ENCODE peak calls at places on chromosomes 16 and 17, in ten cellular contexts. T is dorsolateral prefrontal cortex, B is foreskin fibroblast, Y is tibial artery, C is AG04450, F is breast epithelium, N is neural progenitor cell, H is adrenal gland, K is SK-N-SH, V is AG10803. P is an unnamed sample.

GRCh38 chr16:14089283-14089823 is 18.2 kb downstream of the MRTFB start:
- DNase-seq in T (no peak), B (no peak), Y (no peak), C (no peak), F (no peak), N (no peak), H (no peak), K (no peak), V (no peak), P (no peak)

GRCh38 chr17:14294876-14295275 is 6.0 kb upstream of the HS3ST3B1 start:
- DNase-seq in T (no peak), B (peak; percentile 5), Y (no peak), C (no peak), F (no peak), N (no peak), H (no peak), K (no peak), V (no peak), P (no peak)

GRCh38 chr17:72183194-72183685 is 62.4 kb downstream of the SOX9 start:
- DNase-seq in T (no peak), B (no peak), Y (no peak), C (no peak), F (no peak), N (no peak), H (no peak), K (no peak), V (no peak), P (no peak)

GRCh38 chr17:40422990-40423611 is 5.4 kb upstream of the TOP2A start:
- DNase-seq in T (no peak), B (no peak), Y (no peak), C (no peak), F (no peak), N (peak; percentile 66), H (no peak), K (no peak), V (no peak), P (no peak)

GRCh38 chr17:19315104-19315503 is 47.4 kb downstream of the B9D1 start:
- DNase-seq in T (no peak), B (no peak), Y (no peak), C (no peak), F (no peak), N (no peak), H (no peak), K (no peak), V (no peak), P (no peak)

GRCh38 chr16:47460301-47460754 is 535 bp downstream of the ITFG1 start:
- DNase-seq in T (no peak), B (peak; percentile 21), Y (no peak), C (no peak), F (no peak), N (no peak), H (no peak), K (no peak), V (peak; percentile 16), P (no peak)

GRCh38 chr17:79747508-79748295 is 17.0 kb downstream of the ENPP7 start:
- DNase-seq in T (no peak), B (no peak), Y (no peak), C (no peak), F (no peak), N (peak; percentile 90), H (no peak), K (peak; percentile 81), V (no peak), P (no peak)

GRCh38 chr17:79840204-79840988 is 1.2 kb upstream of the CBX4 start:
- DNase-seq in T (no peak), B (peak; percentile 71), Y (peak; percentile 88), C (no peak), F (peak; percentile 52), N (peak; percentile 78), H (peak; percentile 73), K (peak; percentile 85), V (peak; percentile 52), P (peak; percentile 75)

GRCh38 chr17:61285483-61286320 is 113.9 kb upstream of the TBX2 start:
- DNase-seq in T (no peak), B (peak; percentile 80), Y (no peak), C (peak; percentile 85), F (no peak), N (peak; percentile 57), H (no peak), K (no peak), V (peak; percentile 76), P (no peak)

GRCh38 chr17:37521821-37522220 is 32.1 kb downstream of the DUSP14 start:
- DNase-seq in T (no peak), B (no peak), Y (no peak), C (no peak), F (no peak), N (no peak), H (no peak), K (no peak), V (no peak), P (no peak)

GRCh38 chr17:37530420-37530819 is 40.7 kb downstream of the DUSP14 start:
- DNase-seq in T (no peak), B (peak; percentile 38), Y (no peak), C (no peak), F (no peak), N (no peak), H (no peak), K (no peak), V (peak; percentile 23), P (no peak)

GRCh38 chr17:37532751-37533150 is 43.1 kb downstream of the DUSP14 start:
- DNase-seq in T (no peak), B (no peak), Y (no peak), C (no peak), F (no peak), N (no peak), H (no peak), K (no peak), V (no peak), P (no peak)

GRCh38 chr17:37523715-37524219 is 34.1 kb downstream of the DUSP14 start:
- DNase-seq in T (no peak), B (no peak), Y (no peak), C (no peak), F (no peak), N (no peak), H (no peak), K (no peak), V (no peak), P (no peak)

DNA sequence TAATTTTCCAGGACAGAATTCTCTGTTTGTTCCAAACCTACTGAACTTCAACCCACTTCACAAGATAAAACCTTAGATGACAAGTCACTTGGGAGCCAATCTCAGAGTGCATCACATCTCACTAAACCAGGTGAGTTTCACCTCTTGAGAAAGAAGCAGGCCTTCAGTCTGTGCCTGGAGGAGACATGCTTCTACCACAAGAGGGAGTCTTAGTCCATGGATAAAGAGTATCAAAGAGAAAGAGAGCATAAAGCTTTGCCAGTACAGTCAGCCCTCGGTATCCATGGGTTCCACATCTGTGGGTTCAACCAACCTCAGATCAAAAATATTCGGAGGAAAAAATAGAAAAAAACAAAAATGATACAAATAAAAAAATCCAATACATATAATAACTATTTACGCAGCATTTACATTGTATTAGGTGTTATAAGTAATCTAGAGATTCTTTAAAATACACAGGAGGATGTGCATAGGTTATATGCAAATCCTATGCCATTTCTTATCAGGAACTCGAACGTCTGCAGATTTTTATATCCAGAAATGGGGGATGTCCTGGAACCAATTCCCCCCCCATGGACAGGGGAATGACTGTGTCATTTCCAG is 37.7 kb downstream of the DUSP14 start:
- DNase-seq in T (no peak), B (peak; percentile 77), Y (no peak), C (peak; percentile 26), F (no peak), N (peak; percentile 68), H (peak; percentile 16), K (peak; percentile 53), V (peak; percentile 66), P (no peak)
- TF ChIP-seq CTCF in T (peak; percentile 51), B (peak; percentile 83), Y (peak; percentile 13), C (peak; percentile 82), F (peak; percentile 54), N (peak; percentile 77), H (peak; percentile 26), K (peak; percentile 78), V (peak; percentile 80), P (peak; percentile 48)

DNA sequence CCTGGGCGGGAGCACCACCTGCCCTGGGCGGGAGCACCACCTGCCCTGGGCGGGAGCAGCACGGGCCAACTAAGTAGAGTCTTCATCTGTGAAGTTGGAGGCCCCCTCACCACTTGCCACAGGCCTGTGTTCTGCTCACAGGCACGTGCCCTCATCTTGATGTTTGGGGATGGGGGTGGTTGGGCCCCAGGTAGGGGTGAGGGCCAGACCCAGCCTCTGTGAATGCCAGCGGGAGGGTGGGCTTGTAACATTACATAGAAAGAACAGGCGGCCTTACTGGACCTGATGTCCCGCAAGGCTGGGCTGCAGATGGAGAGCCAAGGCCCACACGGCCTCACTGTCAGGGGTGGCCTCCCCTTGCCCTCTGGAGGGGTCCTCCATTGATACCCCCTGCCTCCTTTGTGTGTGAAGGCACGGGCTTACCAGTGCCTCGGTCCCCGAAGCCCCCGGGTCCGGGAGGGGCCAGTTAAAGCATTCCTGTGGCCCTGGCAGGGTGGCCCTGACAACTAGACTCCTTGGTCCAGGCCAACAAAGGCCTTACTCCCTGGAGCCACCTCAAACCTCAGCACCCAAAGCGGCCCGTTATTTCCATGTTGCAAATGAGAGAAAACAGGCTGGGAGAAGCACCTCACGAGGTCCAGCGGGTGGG is 1.1 kb upstream of the SLC16A3 start:
- DNase-seq in T (no peak), B (no peak), Y (no peak), C (no peak), F (no peak), N (no peak), H (no peak), K (no peak), V (no peak), P (no peak)
- H3K4me3 ChIP-seq in T (peak overlapping the region; percentile 42), B (no peak overlapping the region), Y (peak overlapping the region; percentile 56), C (peak overlapping the region; percentile 76), F (peak overlapping the region; percentile 60), N (peak overlapping the region; percentile 60), H (no peak overlapping the region), K (peak overlapping the region; percentile 46), V (no peak overlapping the region), P (peak overlapping the region; percentile 83)

GRCh38 chr17:17784599-17785264 is 52.1 kb downstream of the SREBF1 start:
- DNase-seq in T (no peak), B (peak; percentile 45), Y (no peak), C (no peak), F (no peak), N (peak; percentile 56), H (no peak), K (peak; percentile 60), V (no peak), P (no peak)
- TF ChIP-seq CTCF in T (no peak), B (peak; percentile 26), Y (no peak), C (peak; percentile 36), F (no peak), N (peak; percentile 19), H (no peak), K (peak; percentile 25), V (peak; percentile 19), P (no peak)

DNA sequence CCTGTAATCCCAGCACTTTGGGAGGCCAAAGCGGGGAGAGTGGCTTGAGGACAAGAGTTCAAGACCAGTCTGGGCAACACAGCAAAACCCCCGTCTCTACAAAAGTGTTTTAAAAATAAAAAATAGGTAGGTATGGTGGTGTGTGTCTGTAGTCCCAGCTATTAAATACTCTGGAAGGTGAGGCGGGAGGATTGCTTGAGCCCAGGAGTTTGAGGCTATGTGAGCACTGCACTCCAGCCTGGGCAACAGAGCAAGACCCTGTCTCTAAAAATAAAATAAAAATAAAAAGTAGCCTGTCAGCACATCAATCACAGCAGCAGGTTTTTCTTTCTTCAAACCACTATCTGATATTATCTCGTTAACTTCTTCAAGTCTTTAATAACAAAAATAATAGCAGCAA is 1.6 kb downstream of the USP31 start:
- DNase-seq in T (no peak), B (no peak), Y (no peak), C (no peak), F (no peak), N (no peak), H (no peak), K (no peak), V (no peak), P (no peak)
- H3K4me3 ChIP-seq in T (peak overlapping the region; percentile 82), B (peak overlapping the region; percentile 74), Y (peak overlapping the region; percentile 70), C (no peak overlapping the region), F (peak overlapping the region; percentile 73), N (peak overlapping the region; percentile 88), H (no peak overlapping the region), K (peak overlapping the region; percentile 67), V (peak overlapping the region; percentile 64), P (peak overlapping the region; percentile 56)

P was measured in left lung.